ENCODE peak calls at places on chromosomes 3 and 15, in six cellular contexts. F, E, D, H, G and R are unnamed samples.

GRCh38 chr15:50686468-50687301 is at the start of gene TRPM7:
- DNase-seq in D (peak; percentile 21), G (peak; percentile 81), E (peak; percentile 84), F (peak; percentile 93), H (peak; percentile 87), R (peak; percentile 81)

GRCh38 chr15:43953402-43953801 is 126.6 kb downstream of the WDR76 start:
- DNase-seq in D (no peak), G (no peak), H (no peak), E (no peak), F (no peak), R (no peak)

GRCh38 chr3:195178124-195178910 is 92.6 kb downstream of the XXYLT1 start:
- DNase-seq in E (no peak), D (no peak), H (no peak), G (no peak), F (no peak), R (no peak)

GRCh38 chr15:78055923-78056713 is 21.4 kb downstream of the TBC1D2B start:
- DNase-seq in F (no peak), H (peak; percentile 27), E (no peak), G (no peak), D (no peak), R (no peak)

GRCh38 chr3:108036984-108037741 is 53.7 kb downstream of the CD47 start:
- DNase-seq in H (peak; percentile 58), G (no peak), E (no peak), D (no peak), F (peak; percentile 46), R (peak; percentile 71)

GRCh38 chr3:188861847-188862740 is 309.7 kb upstream of the TPRG1 start:
- DNase-seq in E (no peak), G (no peak), H (peak; percentile 57), F (no peak), D (no peak), R (peak; percentile 23)

GRCh38 chr3:193777524-193777923 is 184.5 kb downstream of the OPA1 start:
- DNase-seq in E (no peak), H (peak; percentile 70), G (no peak), F (peak; percentile 46), D (no peak), R (no peak)

GRCh38 chr3:185532881-185533280 is 19.5 kb downstream of the LIPH start:
- DNase-seq in H (no peak), G (no peak), D (no peak), E (no peak), F (no peak), R (no peak)

GRCh38 chr3:185717121-185717520 is 107.7 kb downstream of the IGF2BP2 start:
- DNase-seq in F (peak; percentile 53), D (no peak), H (peak; percentile 93), E (no peak), G (no peak), R (peak; percentile 93)

GRCh38 chr3:51382076-51382745 is 2.9 kb upstream of the MANF start:
- DNase-seq in G (peak; percentile 47), H (no peak), F (no peak), E (no peak), D (no peak), R (no peak)

GRCh38 chr3:131077904-131078303 is 51.2 kb downstream of the NEK11 start:
- DNase-seq in H (no peak), E (peak; percentile 14), D (peak; percentile 47), G (peak; percentile 67), F (no peak), R (no peak)

GRCh38 chr3:15312550-15312949 is 19.8 kb downstream of the SH3BP5 start:
- DNase-seq in G (no peak), F (no peak), E (no peak), D (no peak), H (no peak), R (no peak)

GRCh38 chr15:20341901-20342605 is 199.5 kb downstream of the GOLGA6L6 start:
- DNase-seq in E (no peak), D (no peak), G (peak; percentile 83), H (no peak), F (peak; percentile 41), R (no peak)

GRCh38 chr3:20074226-20075063 is 34.2 kb downstream of the KAT2B start:
- DNase-seq in H (no peak), F (no peak), D (no peak), G (no peak), E (no peak), R (peak; percentile 53)

GRCh38 chr15:65399001-65399706 is 21.4 kb upstream of the IGDCC3 start:
- DNase-seq in G (no peak), H (no peak), E (no peak), D (no peak), F (no peak), R (no peak)

GRCh38 chr15:42035362-42035761 is 14.5 kb upstream of the PLA2G4E start:
- DNase-seq in G (peak; percentile 52), D (no peak), E (no peak), F (no peak), H (no peak), R (peak; percentile 11)

GRCh38 chr3:120093119-120093922 is 926 bp downstream of the GSK3B start:
- DNase-seq in D (peak; percentile 33), H (peak; percentile 93), E (peak; percentile 78), G (no peak), F (no peak), R (peak; percentile 85)

GRCh38 chr3:11498646-11499045 is 145.1 kb downstream of the VGLL4 start:
- DNase-seq in E (no peak), F (peak; percentile 46), G (no peak), D (no peak), H (peak; percentile 71), R (peak; percentile 78)

GRCh38 chr3:133479895-133480669 is 80.2 kb downstream of the BFSP2 start:
- DNase-seq in G (no peak), H (no peak), E (no peak), D (no peak), F (peak; percentile 47), R (no peak)

GRCh38 chr3:141709126-141709770 is 28.9 kb upstream of the RNF7 start:
- DNase-seq in G (no peak), H (no peak), E (no peak), D (no peak), F (no peak), R (no peak)

GRCh38 chr3:17640466-17640865 is 102.0 kb downstream of the TBC1D5 start:
- DNase-seq in F (no peak), H (peak; percentile 42), D (no peak), G (no peak), E (no peak), R (peak; percentile 52)

GRCh38 chr3:9598783-9599387 is 45.3 kb upstream of the LHFPL4 start:
- DNase-seq in D (no peak), F (no peak), H (no peak), E (no peak), G (no peak), R (no peak)

GRCh38 chr3:4532535-4533112 is 39.5 kb downstream of the ITPR1 start:
- DNase-seq in F (no peak), D (no peak), E (no peak), H (peak; percentile 28), G (no peak), R (no peak)

GRCh38 chr15:58552505-58553364 is 120.9 kb downstream of the LIPC start:
- DNase-seq in G (no peak), D (no peak), F (no peak), E (no peak), H (no peak), R (peak; percentile 18)

GRCh38 chr3:133592843-133593242 is 19.4 kb downstream of the CDV3 start:
- DNase-seq in H (no peak), G (no peak), E (no peak), F (peak; percentile 18), D (no peak), R (no peak)

GRCh38 chr15:58440922-58441321 is 9.1 kb downstream of the LIPC start:
- DNase-seq in H (no peak), E (no peak), F (peak; percentile 76), G (no peak), D (no peak), R (no peak)

GRCh38 chr3:137709011-137709601 is 55.0 kb upstream of the SOX14 start:
- DNase-seq in D (no peak), F (peak; percentile 63), G (no peak), H (no peak), E (peak; percentile 3), R (no peak)

GRCh38 chr3:112417696-112418318 is 81.5 kb downstream of the BTLA start:
- DNase-seq in H (no peak), F (peak; percentile 8), D (no peak), E (no peak), G (no peak), R (no peak)
- H2AK5ac ChIP-seq in H (no peak overlapping the region), F (no peak overlapping the region), D (no peak overlapping the region), E (no peak overlapping the region), G (no peak overlapping the region), R (no peak overlapping the region)

GRCh38 chr15:25093455-25094029 is 138.8 kb downstream of the SNRPN start:
- DNase-seq in D (no peak), H (no peak), G (peak; percentile 5), F (no peak), E (no peak), R (no peak)

GRCh38 chr15:25094066-25094465 is 139.3 kb downstream of the SNRPN start:
- DNase-seq in F (no peak), E (no peak), H (no peak), G (no peak), D (no peak), R (no peak)

GRCh38 chr15:25094519-25094918 is 139.7 kb downstream of the SNRPN start:
- DNase-seq in F (no peak), G (peak; percentile 10), H (no peak), E (no peak), D (no peak), R (no peak)

GRCh38 chr15:25091421-25092158 is 136.8 kb downstream of the SNRPN start:
- DNase-seq in D (no peak), H (no peak), E (no peak), G (peak; percentile 8), F (no peak), R (no peak)

DNA sequence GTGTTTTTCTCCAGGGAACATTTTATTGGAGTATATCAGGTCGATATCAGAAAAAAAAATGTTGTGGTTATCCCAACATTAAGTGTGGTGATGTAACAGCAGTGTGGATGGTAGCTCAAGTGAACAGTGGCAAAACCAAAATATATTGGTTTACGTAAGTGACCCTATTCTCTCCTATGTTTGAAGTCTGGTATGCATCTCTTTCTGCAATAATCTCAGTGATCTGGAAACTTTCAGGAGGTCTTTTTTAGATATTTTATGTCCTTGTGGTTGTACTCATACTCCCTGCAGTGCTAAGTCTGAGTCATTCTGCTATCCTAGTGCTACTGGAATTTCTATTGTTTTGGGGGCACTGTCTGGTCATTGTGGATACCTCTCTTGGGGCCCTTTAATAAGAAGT is 137.9 kb downstream of the SNRPN start:
- DNase-seq in E (no peak), G (no peak), F (no peak), H (no peak), D (no peak), R (peak; percentile 4)
- H3K9me3 ChIP-seq in E (peaks cover 10% of the 10 kb centered on the region), G (peaks cover 52% of the 10 kb centered on the region), F (peaks cover 28% of the 10 kb centered on the region), H (peaks cover 97% of the 10 kb centered on the region), D (peaks cover 23% of the 10 kb centered on the region), R (peaks cover 46% of the 10 kb centered on the region)

GRCh38 chr3:30081904-30082303 is 524.5 kb upstream of the TGFBR2 start:
- DNase-seq in G (no peak), F (peak; percentile 86), D (no peak), H (no peak), E (no peak), R (no peak)
- H2BK120ac ChIP-seq in G (no peak overlapping the region), F (no peak overlapping the region), D (no peak overlapping the region), H (no peak overlapping the region), E (no peak overlapping the region), R (no peak overlapping the region)

GRCh38 chr15:69359724-69360123 is 54.4 kb upstream of the KIF23 start:
- DNase-seq in F (no peak), E (no peak), D (no peak), G (no peak), H (peak; percentile 28), R (peak; percentile 60)

GRCh38 chr15:69357773-69358765 is 56.1 kb upstream of the KIF23 start:
- DNase-seq in H (peak; percentile 79), G (no peak), F (no peak), E (peak; percentile 33), D (no peak), R (peak; percentile 47)

GRCh38 chr15:69358850-69359249 is 55.3 kb upstream of the KIF23 start:
- DNase-seq in F (no peak), H (no peak), G (no peak), E (no peak), D (no peak), R (no peak)
- H2AK5ac ChIP-seq in F (no peak overlapping the region), H (no peak overlapping the region), G (no peak overlapping the region), E (no peak overlapping the region), D (no peak overlapping the region), R (no peak overlapping the region)